ENCODE peak calls at places on chromosome 14, in five cellular contexts. L is tibial artery, C is MM.1S, O is endothelial cell of umbilical vein, X is pancreas. F is an unnamed sample.

GRCh38 chr14:99511421-99512109 is 30.4 kb downstream of the CCNK start:
- DNase-seq in X (no peak), O (no peak), C (no peak), L (peak; percentile 66), F (no peak)

GRCh38 chr14:58077621-58078020 is 74.4 kb downstream of the ARMH4 start:
- DNase-seq in C (no peak), X (no peak), L (no peak), O (no peak), F (peak; percentile 43)

GRCh38 chr14:89719371-89720075 is 235.0 kb downstream of the EFCAB11 start:
- DNase-seq in C (peak; percentile 66), L (no peak), X (no peak), O (no peak), F (no peak)

GRCh38 chr14:34324363-34324795 is 137.7 kb downstream of the SPTSSA start:
- DNase-seq in L (no peak), X (no peak), O (peak; percentile 37), C (peak; percentile 11), F (no peak)

GRCh38 chr14:62957562-62957961 is 87.7 kb downstream of the KCNH5 start:
- DNase-seq in C (no peak), L (no peak), X (no peak), O (no peak), F (peak; percentile 14)

GRCh38 chr14:73173092-73173735 is 36.9 kb downstream of the PSEN1 start:
- DNase-seq in C (peak; percentile 12), X (no peak), L (no peak), O (peak; percentile 73), F (no peak)

GRCh38 chr14:57189070-57189469 is 79.6 kb downstream of the EXOC5 start:
- DNase-seq in C (no peak), X (no peak), O (no peak), L (no peak), F (no peak)

GRCh38 chr14:72975776-72976175 is 49.5 kb downstream of the DCAF4 start:
- DNase-seq in C (no peak), O (no peak), X (no peak), L (no peak), F (no peak)

GRCh38 chr14:55609681-55610080 is 29.7 kb downstream of the KTN1 start:
- DNase-seq in O (peak; percentile 49), L (no peak), X (no peak), C (no peak), F (peak; percentile 22)

GRCh38 chr14:52950898-52951729 is at the start of gene FERMT2:
- DNase-seq in L (peak; percentile 94), C (peak; percentile 10), O (peak; percentile 87), X (peak; percentile 91), F (no peak)

GRCh38 chr14:76918176-76918750 is 92.1 kb downstream of the LRRC74A start:
- DNase-seq in C (no peak), L (peak; percentile 91), X (no peak), O (peak; percentile 63), F (peak; percentile 70)

GRCh38 chr14:51240804-51241380 is 845 bp downstream of the TMX1 start:
- DNase-seq in L (no peak), C (no peak), X (no peak), O (no peak), F (no peak)

GRCh38 chr14:62939970-62940369 is 105.3 kb downstream of the KCNH5 start:
- DNase-seq in O (no peak), X (no peak), L (no peak), C (no peak), F (no peak)

GRCh38 chr14:76928301-76928700 is 100.2 kb downstream of the IRF2BPL start:
- DNase-seq in L (no peak), X (no peak), C (no peak), O (no peak), F (no peak)

GRCh38 chr14:72610831-72611200 is 283.1 kb downstream of the DPF3 start:
- DNase-seq in C (no peak), X (no peak), O (no peak), L (no peak), F (no peak)

GRCh38 chr14:22106700-22107697 is 433.4 kb upstream of the OR4E1 start:
- DNase-seq in C (no peak), L (no peak), O (no peak), X (no peak), F (no peak)

GRCh38 chr14:98963610-98964009 is 308.4 kb downstream of the BCL11B start:
- DNase-seq in C (no peak), X (no peak), O (no peak), L (no peak), F (no peak)

GRCh38 chr14:92747701-92748258 is 647 bp downstream of the LGMN start:
- DNase-seq in O (peak; percentile 61), C (peak; percentile 15), L (no peak), X (no peak), F (no peak)

GRCh38 chr14:75018684-75019083 is 16.0 kb downstream of the EIF2B2 start:
- DNase-seq in X (peak; percentile 46), O (no peak), L (no peak), C (no peak), F (no peak)
- TF ChIP-seq CTCF in X (no peak), O (no peak), L (no peak), C (no peak), F (no peak)

DNA sequence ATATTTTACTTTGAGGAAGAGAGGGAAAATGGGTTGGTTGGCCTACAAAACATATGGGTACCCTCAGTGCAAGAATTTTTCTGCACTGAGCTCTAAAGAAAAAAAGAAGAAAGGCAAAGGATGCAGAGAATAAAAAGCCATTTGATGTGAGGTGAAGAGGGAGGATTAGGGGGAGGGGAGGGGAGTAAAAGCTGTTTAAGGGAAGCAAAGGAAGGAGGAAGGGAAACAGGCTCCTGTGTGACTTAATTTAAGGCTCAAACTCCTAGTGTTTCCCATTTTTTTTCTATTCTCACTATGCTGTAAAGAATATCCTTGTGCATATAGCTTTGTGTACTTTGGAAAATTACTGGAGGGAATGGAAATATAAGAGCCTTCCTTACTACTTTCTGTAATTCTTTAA is 78.7 kb downstream of the NKX2-1 start:
- DNase-seq in O (no peak), L (no peak), C (no peak), X (no peak), F (no peak)
- H3K27me3 ChIP-seq in O (peaks cover 3% of the 10 kb centered on the region), L (no peaks in the 10 kb centered on the region), C (no peaks in the 10 kb centered on the region), X (no peaks in the 10 kb centered on the region), F (no peaks in the 10 kb centered on the region)

GRCh38 chr14:91415794-91416743 is 1.6 kb downstream of the CCDC88C start:
- DNase-seq in L (no peak), O (peak; percentile 47), C (peak; percentile 81), X (no peak), F (no peak)

GRCh38 chr14:91418387-91419043 is 895 bp upstream of the CCDC88C start:
- DNase-seq in X (peak; percentile 72), O (peak; percentile 67), L (no peak), C (peak; percentile 48), F (no peak)

GRCh38 chr14:91416744-91417133 is 881 bp downstream of the CCDC88C start:
- DNase-seq in X (no peak), C (no peak), L (no peak), O (peak; percentile 29), F (no peak)

GRCh38 chr14:91417983-91418386 is 365 bp upstream of the CCDC88C start:
- DNase-seq in O (no peak), X (peak; percentile 62), L (no peak), C (peak; percentile 58), F (no peak)

GRCh38 chr14:91417134-91417982 is at the start of gene CCDC88C:
- DNase-seq in L (no peak), C (peak; percentile 61), O (peak; percentile 46), X (peak; percentile 80), F (no peak)
- TF ChIP-seq CTCF in L (no peak), C (no peak), O (no peak), X (no peak), F (no peak)

GRCh38 chr14:85534435-85534834 is 4.5 kb downstream of the FLRT2 start:
- DNase-seq in L (no peak), X (no peak), O (peak; percentile 41), C (no peak), F (no peak)
- H3K27me3 ChIP-seq in L (no peaks in the 10 kb centered on the region), X (no peaks in the 10 kb centered on the region), O (no peaks in the 10 kb centered on the region), C (no peaks in the 10 kb centered on the region), F (no peaks in the 10 kb centered on the region)

GRCh38 chr14:68297871-68298468 is 478.4 kb downstream of the RAD51B start:
- DNase-seq in C (no peak), O (peak; percentile 58), X (no peak), L (no peak), F (no peak)
- TF ChIP-seq CTCF in C (no peak), O (peak; percentile 43), X (no peak), L (peak; percentile 32), F (peak; percentile 46)

GRCh38 chr14:104135904-104136471 is 2.4 kb upstream of the KIF26A start:
- DNase-seq in X (peak; percentile 37), O (no peak), L (peak; percentile 27), C (no peak), F (no peak)

GRCh38 chr14:104132981-104133380 is 5.4 kb upstream of the KIF26A start:
- DNase-seq in X (peak; percentile 14), C (no peak), L (peak; percentile 28), O (no peak), F (no peak)

GRCh38 chr14:104135121-104135903 is 3.1 kb upstream of the KIF26A start:
- DNase-seq in L (peak; percentile 54), C (no peak), X (peak; percentile 40), O (peak; percentile 29), F (no peak)

GRCh38 chr14:104133496-104133895 is 4.9 kb upstream of the KIF26A start:
- DNase-seq in C (no peak), L (peak; percentile 47), O (no peak), X (peak; percentile 11), F (no peak)

DNA sequence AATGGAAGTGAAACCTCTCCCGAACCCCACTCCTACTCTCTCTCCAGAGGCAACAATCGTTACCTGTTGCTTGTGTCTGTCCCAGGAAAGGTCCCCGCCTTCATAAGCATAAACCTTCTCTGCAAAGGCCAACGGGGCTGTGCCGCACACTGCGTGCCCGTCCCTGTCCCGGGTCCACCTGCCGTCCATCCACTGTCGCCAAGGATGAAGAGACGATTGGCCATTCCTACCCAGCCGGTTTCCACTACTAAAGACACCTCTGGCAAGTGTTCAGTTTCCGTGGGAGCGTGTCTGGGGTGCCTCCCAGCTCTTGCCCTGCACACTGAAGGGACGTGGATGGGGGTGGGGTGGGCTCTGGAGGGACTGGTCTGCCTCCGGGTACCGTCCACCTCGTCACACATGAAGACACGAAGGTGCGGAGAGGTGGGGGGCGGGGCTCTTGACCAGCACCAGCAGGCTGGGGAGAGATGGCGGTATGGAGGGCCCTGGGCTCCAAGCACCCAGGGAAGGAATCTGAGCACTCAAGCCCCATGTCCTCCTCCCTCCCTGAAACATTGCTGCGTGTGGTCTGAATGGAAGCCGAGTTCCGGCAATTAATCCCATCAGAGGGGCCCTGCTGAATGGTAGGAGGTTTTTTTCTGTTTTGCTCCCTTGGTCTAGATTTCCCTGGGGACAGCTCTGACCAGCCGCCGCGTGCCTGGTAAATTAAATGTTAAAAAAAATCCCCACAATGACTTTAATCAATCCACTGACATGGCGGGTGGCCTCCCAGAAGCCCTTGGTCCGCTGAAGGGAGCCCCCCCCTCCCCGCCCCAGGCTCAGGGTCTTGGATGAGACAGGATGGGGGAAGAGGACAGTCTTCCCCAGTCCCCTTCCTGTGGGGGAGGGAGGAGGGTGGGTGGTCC is 4.1 kb upstream of the KIF26A start:
- DNase-seq in C (no peak), O (no peak), L (peak; percentile 59), X (peak; percentile 17), F (no peak)
- H3K27me3 ChIP-seq in C (peaks cover 10% of the 10 kb centered on the region), O (peaks cover 21% of the 10 kb centered on the region), L (no peaks in the 10 kb centered on the region), X (no peaks in the 10 kb centered on the region), F (peaks cover 22% of the 10 kb centered on the region)

DNA sequence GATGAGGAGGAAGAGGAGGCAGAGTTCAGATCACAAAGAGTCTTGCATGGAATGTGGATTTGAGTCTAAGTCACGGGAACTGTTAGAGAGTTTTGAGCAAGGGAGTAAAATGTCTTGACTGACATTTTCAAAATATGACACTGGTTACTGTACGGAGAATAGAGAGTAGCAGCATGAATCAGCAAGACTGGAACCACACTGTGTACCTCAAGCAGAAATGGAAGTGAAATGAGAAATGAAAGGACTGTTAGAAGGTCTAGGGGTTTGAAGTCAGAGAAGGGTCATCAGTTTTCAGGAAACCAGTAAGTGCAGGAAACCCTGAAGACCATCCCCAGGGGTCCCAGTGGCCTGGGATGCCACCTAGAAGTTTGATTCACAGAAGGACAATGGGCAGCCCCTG is 236.3 kb downstream of the GALC start:
- DNase-seq in X (no peak), L (no peak), O (no peak), C (no peak), F (no peak)
- TF ChIP-seq CTCF in X (no peak), L (no peak), O (no peak), C (no peak), F (no peak)

F was measured in BJ.